ENCODE peak calls at places on chromosomes 3 and 15, in seven cellular contexts. One of them, this sample, is unnamed.

GRCh38 chr3:15271785-15272381 is 60.5 kb downstream of the SH3BP5 start:
- DNase-seq in GM12878: peak
- DNase-seq in HepG2: no peak
- DNase-seq in K562: no peak
- DNase-seq in HCT116: no peak
- DNase-seq in H1: no peak
- DNase-seq in SK-N-SH: no peak
- DNase-seq in this sample: no peak

GRCh38 chr3:119913021-119913420 is 131.1 kb downstream of the NR1I2 start:
- DNase-seq in GM12878: no peak
- DNase-seq in H1: no peak
- DNase-seq in K562: no peak
- DNase-seq in HepG2: no peak
- DNase-seq in HCT116: no peak
- DNase-seq in SK-N-SH: no peak
- DNase-seq in this sample: no peak

GRCh38 chr15:101207867-101208288 is 44.0 kb downstream of the CHSY1 start:
- DNase-seq in H1: no peak
- DNase-seq in K562: no peak
- DNase-seq in GM12878: no peak
- DNase-seq in SK-N-SH: no peak
- DNase-seq in HCT116: no peak
- DNase-seq in HepG2: no peak
- DNase-seq in this sample: no peak

GRCh38 chr15:31478781-31479221 is 152.2 kb downstream of the KLF13 start:
- DNase-seq in H1: no peak
- DNase-seq in HepG2: no peak
- DNase-seq in SK-N-SH: no peak
- DNase-seq in HCT116: no peak
- DNase-seq in K562: no peak
- DNase-seq in GM12878: no peak
- DNase-seq in this sample: no peak

GRCh38 chr3:24259901-24260512 is 234.6 kb downstream of the THRB start:
- DNase-seq in HepG2: no peak
- DNase-seq in H1: no peak
- DNase-seq in GM12878: no peak
- DNase-seq in K562: peak
- DNase-seq in SK-N-SH: no peak
- DNase-seq in HCT116: no peak
- DNase-seq in this sample: no peak

GRCh38 chr3:38118421-38119247 is 18.3 kb downstream of the ACAA1 start:
- DNase-seq in K562: no peak
- DNase-seq in HepG2: no peak
- DNase-seq in SK-N-SH: no peak
- DNase-seq in GM12878: no peak
- DNase-seq in H1: no peak
- DNase-seq in HCT116: no peak
- DNase-seq in this sample: no peak

GRCh38 chr3:113952921-113953320 is 5.1 kb downstream of the ZDHHC23 start:
- DNase-seq in K562: no peak
- DNase-seq in SK-N-SH: no peak
- DNase-seq in H1: no peak
- DNase-seq in GM12878: no peak
- DNase-seq in HepG2: no peak
- DNase-seq in HCT116: no peak
- DNase-seq in this sample: no peak

GRCh38 chr3:38165722-38166387 is 518 bp downstream of the OXSR1 start:
- DNase-seq in K562: no peak
- DNase-seq in H1: no peak
- DNase-seq in SK-N-SH: no peak
- DNase-seq in GM12878: no peak
- DNase-seq in HepG2: peak
- DNase-seq in HCT116: no peak
- DNase-seq in this sample: no peak

GRCh38 chr3:196763179-196763578 is 23.5 kb downstream of the PAK2 start:
- DNase-seq in H1: no peak
- DNase-seq in SK-N-SH: no peak
- DNase-seq in K562: no peak
- DNase-seq in HCT116: no peak
- DNase-seq in HepG2: no peak
- DNase-seq in GM12878: no peak
- DNase-seq in this sample: no peak

GRCh38 chr15:99954361-99955180 is 221.3 kb upstream of the LYSMD4 start:
- DNase-seq in HepG2: no peak
- DNase-seq in K562: no peak
- DNase-seq in H1: peak
- DNase-seq in SK-N-SH: no peak
- DNase-seq in GM12878: no peak
- DNase-seq in HCT116: no peak
- DNase-seq in this sample: no peak

GRCh38 chr3:165443664-165444063 is 247.5 kb upstream of the SLITRK3 start:
- DNase-seq in K562: no peak
- DNase-seq in HepG2: no peak
- DNase-seq in GM12878: no peak
- DNase-seq in H1: no peak
- DNase-seq in HCT116: no peak
- DNase-seq in SK-N-SH: no peak
- DNase-seq in this sample: no peak

GRCh38 chr3:4907647-4908046 is 71.6 kb upstream of the BHLHE40 start:
- DNase-seq in K562: no peak
- DNase-seq in SK-N-SH: no peak
- DNase-seq in GM12878: no peak
- DNase-seq in H1: no peak
- DNase-seq in HCT116: no peak
- DNase-seq in HepG2: no peak
- DNase-seq in this sample: no peak

GRCh38 chr3:31890742-31891469 is 90.2 kb downstream of the OSBPL10 start:
- DNase-seq in H1: no peak
- DNase-seq in GM12878: no peak
- DNase-seq in HepG2: no peak
- DNase-seq in HCT116: no peak
- DNase-seq in K562: no peak
- DNase-seq in SK-N-SH: no peak
- DNase-seq in this sample: no peak

GRCh38 chr3:73768594-73769308 is 144.0 kb upstream of the PDZRN3 start:
- DNase-seq in HepG2: no peak
- DNase-seq in K562: no peak
- DNase-seq in SK-N-SH: peak
- DNase-seq in GM12878: no peak
- DNase-seq in HCT116: no peak
- DNase-seq in H1: no peak
- DNase-seq in this sample: no peak

GRCh38 chr3:113271189-113271588 is 59.8 kb downstream of the BOC start:
- DNase-seq in K562: no peak
- DNase-seq in HCT116: no peak
- DNase-seq in HepG2: no peak
- DNase-seq in SK-N-SH: no peak
- DNase-seq in H1: no peak
- DNase-seq in GM12878: no peak
- DNase-seq in this sample: no peak

GRCh38 chr3:185824051-185824466 is 783 bp downstream of the IGF2BP2 start:
- DNase-seq in HepG2: no peak
- DNase-seq in H1: peak
- DNase-seq in K562: no peak
- DNase-seq in GM12878: no peak
- DNase-seq in HCT116: no peak
- DNase-seq in SK-N-SH: peak
- DNase-seq in this sample: peak

GRCh38 chr3:191492601-191493000 is 31.6 kb downstream of the PYDC2 start:
- DNase-seq in GM12878: no peak
- DNase-seq in HCT116: no peak
- DNase-seq in K562: no peak
- DNase-seq in SK-N-SH: no peak
- DNase-seq in H1: no peak
- DNase-seq in HepG2: no peak
- DNase-seq in this sample: peak

GRCh38 chr3:17258823-17259436 is 374.2 kb downstream of the PLCL2 start:
- DNase-seq in HCT116: peak
- DNase-seq in HepG2: peak
- DNase-seq in H1: no peak
- DNase-seq in SK-N-SH: peak
- DNase-seq in K562: peak
- DNase-seq in GM12878: no peak
- DNase-seq in this sample: peak

GRCh38 chr15:79549196-79549595 is 117.1 kb downstream of the MINAR1 start:
- DNase-seq in HCT116: peak
- DNase-seq in H1: no peak
- DNase-seq in HepG2: no peak
- DNase-seq in GM12878: no peak
- DNase-seq in K562: no peak
- DNase-seq in SK-N-SH: no peak
- DNase-seq in this sample: no peak

GRCh38 chr3:58190291-58190690 is 20.5 kb downstream of the DNASE1L3 start:
- DNase-seq in HepG2: no peak
- DNase-seq in HCT116: no peak
- DNase-seq in SK-N-SH: no peak
- DNase-seq in K562: no peak
- DNase-seq in H1: no peak
- DNase-seq in GM12878: no peak
- DNase-seq in this sample: no peak

GRCh38 chr3:133753107-133753778 is 7.0 kb downstream of the TF start:
- DNase-seq in SK-N-SH: no peak
- DNase-seq in HepG2: no peak
- DNase-seq in HCT116: no peak
- DNase-seq in GM12878: no peak
- DNase-seq in K562: no peak
- DNase-seq in H1: no peak
- DNase-seq in this sample: no peak

DNA sequence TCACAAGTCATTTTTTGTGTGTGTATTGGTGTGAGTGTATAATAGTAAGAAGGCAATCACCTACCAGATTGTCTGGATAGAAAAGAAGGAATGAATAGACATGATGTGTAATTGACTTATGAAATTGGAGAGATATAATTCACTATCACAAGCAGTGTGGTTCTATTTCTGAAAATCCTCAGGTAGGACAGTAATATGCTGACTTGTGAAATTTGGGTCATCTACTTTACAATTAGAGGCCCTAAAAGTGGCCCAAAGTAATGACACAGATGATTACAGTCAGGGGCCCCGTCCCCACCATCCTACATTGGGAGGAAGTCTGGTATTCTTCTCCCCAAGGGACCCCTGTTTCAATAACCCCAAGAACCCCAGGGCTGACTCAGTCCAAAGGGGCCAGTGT is 73.6 kb upstream of the SELENOK start:
- DNase-seq in HCT116: no peak
- DNase-seq in K562: no peak
- DNase-seq in H1: no peak
- DNase-seq in GM12878: no peak
- DNase-seq in HepG2: no peak
- DNase-seq in SK-N-SH: no peak
- DNase-seq in this sample: no peak
- TF ChIP-seq MAX in HCT116: no peak
- TF ChIP-seq MAX in K562: no peak
- TF ChIP-seq MAX in H1: no peak
- TF ChIP-seq MAX in GM12878: no peak
- TF ChIP-seq MAX in HepG2: no peak
- TF ChIP-seq MAX in SK-N-SH: no peak
- TF ChIP-seq MAX in this sample: no peak

DNA sequence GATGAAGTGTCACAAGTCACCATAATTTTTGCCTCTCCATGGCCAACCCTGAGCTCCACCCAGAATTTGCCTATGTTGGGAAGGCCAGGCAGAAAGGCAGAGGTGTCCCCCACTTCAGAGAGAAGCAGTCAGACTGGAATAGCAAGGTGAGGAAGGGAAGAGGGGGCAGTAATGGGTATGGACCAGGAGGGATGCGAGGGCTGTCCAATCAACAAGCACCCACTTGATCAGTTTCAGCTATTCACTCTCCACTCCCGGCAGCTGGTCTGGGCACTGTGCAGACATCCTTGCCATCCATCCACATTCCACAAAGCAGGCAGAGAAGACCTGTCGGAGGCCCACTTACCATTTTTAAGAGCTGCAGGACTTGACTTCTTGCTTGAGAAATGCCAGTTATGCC is 43.5 kb upstream of the CTNNB1 start:
- DNase-seq in HepG2: no peak
- DNase-seq in H1: no peak
- DNase-seq in SK-N-SH: no peak
- DNase-seq in K562: no peak
- DNase-seq in GM12878: no peak
- DNase-seq in HCT116: no peak
- DNase-seq in this sample: no peak
- H3K9ac ChIP-seq in HepG2: no peak
- H3K9ac ChIP-seq in H1: no peak
- H3K9ac ChIP-seq in SK-N-SH: no peak
- H3K9ac ChIP-seq in K562: no peak
- H3K9ac ChIP-seq in GM12878: no peak
- H3K9ac ChIP-seq in HCT116: no peak
- H3K9ac ChIP-seq in this sample: no peak

GRCh38 chr3:45496550-45496949 is 98.0 kb upstream of the LIMD1 start:
- DNase-seq in H1: no peak
- DNase-seq in K562: no peak
- DNase-seq in GM12878: no peak
- DNase-seq in HCT116: no peak
- DNase-seq in SK-N-SH: no peak
- DNase-seq in HepG2: no peak
- DNase-seq in this sample: no peak

GRCh38 chr3:45497963-45498362 is 96.6 kb upstream of the LIMD1 start:
- DNase-seq in HCT116: no peak
- DNase-seq in SK-N-SH: no peak
- DNase-seq in H1: no peak
- DNase-seq in GM12878: no peak
- DNase-seq in K562: no peak
- DNase-seq in HepG2: no peak
- DNase-seq in this sample: peak

GRCh38 chr3:45503904-45504651 is 90.5 kb upstream of the LIMD1 start:
- DNase-seq in HCT116: no peak
- DNase-seq in GM12878: no peak
- DNase-seq in SK-N-SH: peak
- DNase-seq in H1: no peak
- DNase-seq in HepG2: no peak
- DNase-seq in K562: no peak
- DNase-seq in this sample: no peak

GRCh38 chr3:45498532-45498931 is 96.0 kb upstream of the LIMD1 start:
- DNase-seq in K562: no peak
- DNase-seq in SK-N-SH: no peak
- DNase-seq in H1: no peak
- DNase-seq in GM12878: no peak
- DNase-seq in HCT116: no peak
- DNase-seq in HepG2: no peak
- DNase-seq in this sample: no peak

DNA sequence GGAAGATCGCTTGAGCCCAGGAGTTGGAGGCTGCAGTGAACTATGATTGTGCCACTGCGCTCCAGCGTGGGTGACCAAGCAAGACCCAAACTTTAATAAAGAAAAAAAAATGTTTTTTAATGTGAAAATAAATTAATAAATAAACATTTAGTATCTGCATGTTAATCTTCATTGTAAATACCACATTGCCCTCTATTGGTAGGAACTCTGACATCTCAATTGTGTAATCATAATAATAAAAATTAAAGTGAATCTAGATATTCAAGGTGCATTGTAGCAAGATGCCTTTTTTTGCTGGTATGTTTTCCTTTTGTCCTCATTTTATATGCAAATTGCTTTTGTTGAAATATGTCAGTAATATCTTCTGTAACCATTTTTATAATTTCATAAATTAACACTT is 95.0 kb upstream of the LIMD1 start:
- DNase-seq in SK-N-SH: peak
- DNase-seq in H1: no peak
- DNase-seq in HepG2: peak
- DNase-seq in HCT116: peak
- DNase-seq in K562: no peak
- DNase-seq in GM12878: no peak
- DNase-seq in this sample: peak
- TF ChIP-seq CTCF in SK-N-SH: peak
- TF ChIP-seq CTCF in H1: no peak
- TF ChIP-seq CTCF in HepG2: no peak
- TF ChIP-seq CTCF in HCT116: peak
- TF ChIP-seq CTCF in K562: peak
- TF ChIP-seq CTCF in GM12878: peak
- TF ChIP-seq CTCF in this sample: peak

GRCh38 chr15:70088887-70089691 is 8.6 kb downstream of the TLE3 start:
- DNase-seq in HCT116: no peak
- DNase-seq in GM12878: no peak
- DNase-seq in SK-N-SH: no peak
- DNase-seq in HepG2: no peak
- DNase-seq in H1: no peak
- DNase-seq in K562: no peak
- DNase-seq in this sample: no peak
- TF ChIP-seq MAX in HCT116: no peak
- TF ChIP-seq MAX in GM12878: no peak
- TF ChIP-seq MAX in SK-N-SH: no peak
- TF ChIP-seq MAX in HepG2: no peak
- TF ChIP-seq MAX in H1: no peak
- TF ChIP-seq MAX in K562: no peak
- TF ChIP-seq MAX in this sample: no peak

This sample was measured in endothelial cell of umbilical vein.